ENCODE peak calls at places on chromosomes 7 and 10, in six cellular contexts. N, H, V, E, Q and B are unnamed samples.

GRCh38 chr10:35089641-35090161 is 440 bp downstream of the CUL2 start:
- DNase-seq in E (no peak), V (no peak), Q (no peak), N (peak), H (no peak), B (peak)

GRCh38 chr10:4984971-4985594 is 18.6 kb downstream of the AKR1C2 start:
- DNase-seq in V (no peak), N (no peak), Q (no peak), H (no peak), E (no peak), B (no peak)

GRCh38 chr10:72335394-72336258 is 19.1 kb downstream of the DNAJB12 start:
- DNase-seq in N (no peak), Q (peak), V (no peak), E (peak), H (peak), B (peak)

GRCh38 chr10:128579902-128580301 is 453.7 kb upstream of the MKI67 start:
- DNase-seq in Q (no peak), H (no peak), V (no peak), E (no peak), N (no peak), B (no peak)

GRCh38 chr7:30348083-30348560 is 63.7 kb downstream of the ZNRF2 start:
- DNase-seq in V (no peak), H (no peak), E (no peak), Q (no peak), N (peak), B (peak)

GRCh38 chr10:128274938-128275337 is 148.7 kb upstream of the MKI67 start:
- DNase-seq in V (no peak), Q (no peak), N (no peak), H (no peak), E (no peak), B (no peak)

GRCh38 chr7:150937848-150938561 is 40.1 kb downstream of the KCNH2 start:
- DNase-seq in E (peak), Q (no peak), H (no peak), N (peak), V (peak), B (no peak)

GRCh38 chr10:51747211-51747610 is 47.8 kb upstream of the CSTF2T start:
- DNase-seq in E (no peak), V (no peak), Q (no peak), N (no peak), H (no peak), B (no peak)

GRCh38 chr7:12212051-12212485 is 974 bp downstream of the TMEM106B start:
- DNase-seq in E (no peak), Q (no peak), V (no peak), H (no peak), N (peak), B (peak)

GRCh38 chr7:13991791-13992620 is 2.5 kb upstream of the ETV1 start:
- DNase-seq in V (no peak), Q (no peak), H (no peak), E (no peak), N (no peak), B (no peak)

GRCh38 chr7:90701021-90701420 is 104.9 kb downstream of the CDK14 start:
- DNase-seq in E (no peak), H (no peak), N (no peak), Q (no peak), V (no peak), B (no peak)

GRCh38 chr7:128859232-128860157 is 3.2 kb upstream of the ATP6V1F start:
- DNase-seq in N (no peak), V (no peak), H (peak), E (no peak), Q (peak), B (peak)

GRCh38 chr10:59434463-59435326 is 72.3 kb upstream of the FAM13C start:
- DNase-seq in N (peak), V (no peak), Q (no peak), E (no peak), H (no peak), B (peak)

GRCh38 chr7:410395-410910 is 109.2 kb downstream of the PDGFA start:
- DNase-seq in H (no peak), V (peak), Q (peak), E (no peak), N (no peak), B (no peak)

GRCh38 chr10:132884691-132885271 is 57.6 kb downstream of the CFAP46 start:
- DNase-seq in H (no peak), E (peak), V (peak), N (no peak), Q (no peak), B (no peak)

GRCh38 chr10:102752934-102753664 is 9.4 kb downstream of the WBP1L start:
- DNase-seq in E (no peak), N (peak), Q (no peak), V (no peak), H (no peak), B (peak)

GRCh38 chr10:6721480-6721879 is 141.4 kb upstream of the PRKCQ start:
- DNase-seq in Q (peak), V (peak), N (peak), H (no peak), E (no peak), B (peak)

GRCh38 chr7:36155811-36156361 is 2.8 kb downstream of the EEPD1 start:
- DNase-seq in E (no peak), N (no peak), H (peak), Q (peak), V (no peak), B (peak)

GRCh38 chr10:117137031-117137910 is 799 bp downstream of the VAX1 start:
- DNase-seq in V (no peak), N (no peak), Q (no peak), E (no peak), H (no peak), B (no peak)

GRCh38 chr10:117272195-117273076 is 31.5 kb downstream of the SLC18A2 start:
- DNase-seq in E (no peak), V (no peak), H (no peak), N (no peak), Q (no peak), B (no peak)

GRCh38 chr7:106026101-106026500 is 63.0 kb downstream of the CDHR3 start:
- DNase-seq in E (no peak), V (no peak), H (no peak), N (no peak), Q (no peak), B (no peak)

DNA sequence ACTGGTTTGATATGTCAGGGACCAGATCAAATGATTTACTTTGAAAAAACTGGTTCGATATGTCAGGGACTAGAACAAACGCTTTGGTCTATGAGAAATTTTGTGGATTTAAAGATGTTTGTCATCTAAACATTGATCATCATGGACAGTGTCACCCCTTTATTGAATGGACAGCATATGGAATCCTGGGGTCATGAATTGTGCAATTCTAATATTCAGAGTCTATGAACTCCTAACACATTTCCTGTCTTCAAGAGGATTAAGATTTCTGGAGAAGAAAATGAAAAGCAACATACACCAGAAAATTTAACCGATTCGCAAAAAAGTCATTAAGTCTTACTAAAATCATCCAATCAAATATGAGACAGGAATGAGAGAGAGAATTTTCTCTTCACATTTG is 106.4 kb upstream of the FAM133B start:
- DNase-seq in V (no peak), Q (no peak), E (no peak), N (no peak), H (no peak), B (no peak)
- H3K4me3 ChIP-seq in V (no peak), Q (peak), E (no peak), N (no peak), H (no peak), B (no peak)

GRCh38 chr10:32017044-32017443 is 39.2 kb downstream of the KIF5B start:
- DNase-seq in V (no peak), N (no peak), H (no peak), E (no peak), Q (no peak), B (no peak)
- TF ChIP-seq CTCF in V (no peak), N (no peak), H (no peak), E (no peak), Q (no peak), B (no peak)

GRCh38 chr10:100653957-100654834 is 91.2 kb upstream of the PAX2 start:
- DNase-seq in Q (no peak), V (no peak), N (no peak), E (no peak), H (no peak), B (no peak)
- H3K4me3 ChIP-seq in Q (peak), V (peak), N (peak), E (peak), H (peak), B (no peak)

GRCh38 chr7:55536619-55537457 is 35.5 kb downstream of the VOPP1 start:
- DNase-seq in N (no peak), Q (no peak), E (no peak), H (no peak), V (no peak), B (no peak)
- TF ChIP-seq CTCF in N (no peak), Q (no peak), E (no peak), H (no peak), V (no peak), B (no peak)

DNA sequence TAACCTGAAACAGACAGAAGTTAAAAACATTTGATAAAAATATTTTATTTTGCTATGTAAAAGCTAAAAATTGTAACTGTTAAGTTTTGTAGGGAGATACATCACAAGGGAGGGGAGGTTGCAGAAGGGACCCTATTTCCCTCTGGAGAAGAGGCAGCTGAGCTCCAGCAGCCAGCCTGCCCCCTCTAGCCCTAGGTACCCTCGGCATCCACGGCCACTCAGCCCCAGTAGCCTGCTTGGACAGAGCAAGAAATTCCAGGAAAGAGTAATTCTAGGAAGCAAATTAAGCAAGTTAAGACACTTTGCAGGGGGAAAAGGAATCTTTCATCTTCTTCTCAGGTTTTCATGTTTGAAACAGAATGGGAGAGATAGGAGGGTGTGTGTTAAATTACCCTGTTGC is 5.8 kb downstream of the SGCE start:
- DNase-seq in E (no peak), N (no peak), Q (no peak), H (no peak), V (no peak), B (no peak)
- H3K4me3 ChIP-seq in E (no peak), N (no peak), Q (no peak), H (no peak), V (no peak), B (no peak)

DNA sequence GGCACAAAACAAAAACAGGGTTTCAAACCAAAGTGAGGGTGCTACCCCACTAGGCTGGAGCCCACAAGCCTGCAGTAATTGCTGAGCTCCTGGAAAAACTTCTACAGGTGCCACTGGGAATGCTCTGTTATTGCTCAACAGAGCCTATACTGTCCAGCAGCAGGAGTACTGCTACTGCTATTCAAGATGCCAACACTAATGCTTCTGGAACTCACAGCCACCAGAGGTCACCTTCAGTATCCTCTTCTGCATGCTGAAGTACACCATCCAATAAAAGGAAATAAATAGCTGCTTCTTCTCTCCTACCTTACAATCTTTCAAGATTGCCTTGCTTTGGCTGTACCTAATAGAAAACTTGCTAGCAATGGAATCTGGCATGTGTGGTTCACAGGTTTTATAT is 222.0 kb downstream of the LRRN3 start:
- DNase-seq in Q (no peak), V (no peak), N (peak), H (no peak), E (no peak), B (peak)
- TF ChIP-seq CTCF in Q (no peak), V (no peak), N (no peak), H (no peak), E (no peak), B (no peak)

DNA sequence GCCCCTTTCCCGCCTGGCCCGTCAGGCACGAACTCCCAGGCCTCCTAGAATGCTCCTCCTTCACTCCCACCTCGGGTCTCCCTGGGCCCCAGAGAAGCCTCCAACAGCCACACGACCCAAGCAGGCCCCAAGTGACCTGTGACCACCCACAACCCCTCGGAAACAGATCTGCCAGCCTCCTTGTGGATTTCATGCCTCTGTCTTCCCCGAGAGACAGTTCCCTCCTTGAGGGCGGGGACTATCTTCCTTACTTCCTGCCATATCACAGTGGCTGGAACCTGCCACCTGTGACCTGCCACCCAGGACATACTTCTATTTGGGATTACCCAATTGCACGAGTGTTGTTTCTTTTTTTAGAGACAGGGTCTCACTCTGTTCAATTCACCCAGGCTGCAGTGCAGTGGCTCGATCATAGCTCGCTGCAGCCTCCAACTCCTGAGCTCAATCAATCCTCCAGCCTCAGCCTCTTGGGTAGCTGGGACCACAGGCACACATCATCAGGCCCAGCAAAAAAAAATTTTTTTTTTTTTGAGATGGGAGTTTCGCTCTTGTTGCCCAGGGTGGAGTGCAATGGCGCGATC is 25.9 kb downstream of the TNRC18 start:
- DNase-seq in V (no peak), Q (no peak), E (no peak), N (no peak), H (no peak), B (no peak)
- H3K4me3 ChIP-seq in V (no peak), Q (no peak), E (peak), N (no peak), H (no peak), B (no peak)

GRCh38 chr10:26445411-26446031 is 7.4 kb downstream of the APBB1IP start:
- DNase-seq in V (no peak), E (no peak), Q (no peak), N (no peak), H (no peak), B (no peak)
- TF ChIP-seq CTCF in V (no peak), E (no peak), Q (no peak), N (no peak), H (no peak), B (no peak)

GRCh38 chr10:97428572-97428981 is 2.6 kb downstream of the PGAM1 start:
- DNase-seq in H (no peak), V (no peak), E (no peak), Q (no peak), N (peak), B (no peak)
- H3K4me3 ChIP-seq in H (peak), V (peak), E (no peak), Q (peak), N (peak), B (peak)

DNA sequence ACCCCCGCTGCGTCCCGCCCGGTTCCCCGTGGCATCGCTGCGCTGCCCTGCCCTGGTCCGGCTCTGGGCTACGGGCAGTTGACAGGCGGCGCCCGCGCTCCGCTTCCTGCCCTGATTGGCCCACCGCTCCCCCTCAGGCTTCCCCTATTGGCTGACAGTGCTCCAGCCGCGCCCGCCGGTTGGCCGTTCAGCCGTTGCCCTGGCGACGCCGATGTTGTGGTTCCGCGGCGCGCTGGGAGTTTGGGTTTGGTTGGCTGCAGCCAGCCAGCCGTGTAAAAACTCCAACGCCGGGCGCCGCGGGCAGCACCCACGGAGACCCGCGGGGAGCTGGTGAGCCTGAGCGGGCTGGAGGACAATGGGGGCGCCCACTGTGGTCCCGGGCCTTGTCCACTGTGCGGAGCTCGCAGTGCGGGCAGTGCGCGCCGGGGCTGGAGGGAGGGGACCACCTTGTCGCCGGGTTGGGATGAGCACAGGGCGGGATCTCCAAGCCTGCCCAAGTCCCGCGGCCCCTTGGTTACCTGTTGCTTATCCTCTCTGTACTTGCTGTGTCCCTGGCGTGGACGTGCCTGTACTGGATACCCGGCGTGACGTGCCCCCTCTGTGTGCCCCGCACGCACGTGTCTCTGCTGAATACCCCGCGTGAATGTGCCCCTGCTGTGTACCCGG is at the start of gene C7orf57:
- DNase-seq in V (peak), N (peak), H (peak), Q (peak), E (peak), B (peak)
- TF ChIP-seq CTCF in V (no peak), N (peak), H (no peak), Q (peak), E (peak), B (peak)